ENCODE peak calls at places on chromosomes 12 and 14, in four cellular contexts. D is thyroid gland, C is WERI-Rb-1, H is mesendoderm. J is an unnamed sample.

GRCh38 chr12:109440851-109441490 is 36.1 kb downstream of the KCTD10 start:
- DNase-seq in D (no peak), C (peak), H (peak), J (no peak)

GRCh38 chr12:65827827-65828231 is 3.5 kb downstream of the HMGA2 start:
- DNase-seq in H (peak), D (no peak), C (no peak), J (no peak)

GRCh38 chr12:103780093-103780440 is 61.0 kb downstream of the NT5DC3 start:
- DNase-seq in H (no peak), D (no peak), C (no peak), J (no peak)

GRCh38 chr14:54395284-54395683 is 1.5 kb upstream of the CDKN3 start:
- DNase-seq in D (no peak), C (no peak), H (no peak), J (no peak)

GRCh38 chr14:100887728-100888335 is 15.7 kb downstream of the RTL1 start:
- DNase-seq in C (no peak), D (no peak), H (no peak), J (no peak)

GRCh38 chr14:68248481-68249255 is 429.1 kb downstream of the RAD51B start:
- DNase-seq in C (no peak), D (peak), H (peak), J (no peak)

GRCh38 chr14:28867571-28867970 is 101.0 kb downstream of the FOXG1 start:
- DNase-seq in C (no peak), D (no peak), H (no peak), J (no peak)

GRCh38 chr12:41264281-41264680 is 76.2 kb downstream of the PDZRN4 start:
- DNase-seq in D (no peak), H (no peak), C (no peak), J (no peak)

GRCh38 chr12:2523317-2523716 is 271.5 kb upstream of the FKBP4 start:
- DNase-seq in D (no peak), H (no peak), C (no peak), J (no peak)

GRCh38 chr14:54444701-54445100 is 3.5 kb upstream of the CNIH1 start:
- DNase-seq in H (no peak), C (no peak), D (no peak), J (no peak)

GRCh38 chr12:109428038-109428629 is 49.0 kb downstream of the KCTD10 start:
- DNase-seq in D (peak), H (peak), C (peak), J (peak)

GRCh38 chr12:25972783-25973182 is 14.3 kb downstream of the RASSF8 start:
- DNase-seq in C (no peak), H (no peak), D (no peak), J (no peak)

GRCh38 chr12:27455589-27455988 is 9.1 kb downstream of the SMCO2 start:
- DNase-seq in D (no peak), C (no peak), H (no peak), J (no peak)

GRCh38 chr12:102917026-102917787 is at the start of gene PAH:
- DNase-seq in C (peak), D (peak), H (peak), J (no peak)

DNA sequence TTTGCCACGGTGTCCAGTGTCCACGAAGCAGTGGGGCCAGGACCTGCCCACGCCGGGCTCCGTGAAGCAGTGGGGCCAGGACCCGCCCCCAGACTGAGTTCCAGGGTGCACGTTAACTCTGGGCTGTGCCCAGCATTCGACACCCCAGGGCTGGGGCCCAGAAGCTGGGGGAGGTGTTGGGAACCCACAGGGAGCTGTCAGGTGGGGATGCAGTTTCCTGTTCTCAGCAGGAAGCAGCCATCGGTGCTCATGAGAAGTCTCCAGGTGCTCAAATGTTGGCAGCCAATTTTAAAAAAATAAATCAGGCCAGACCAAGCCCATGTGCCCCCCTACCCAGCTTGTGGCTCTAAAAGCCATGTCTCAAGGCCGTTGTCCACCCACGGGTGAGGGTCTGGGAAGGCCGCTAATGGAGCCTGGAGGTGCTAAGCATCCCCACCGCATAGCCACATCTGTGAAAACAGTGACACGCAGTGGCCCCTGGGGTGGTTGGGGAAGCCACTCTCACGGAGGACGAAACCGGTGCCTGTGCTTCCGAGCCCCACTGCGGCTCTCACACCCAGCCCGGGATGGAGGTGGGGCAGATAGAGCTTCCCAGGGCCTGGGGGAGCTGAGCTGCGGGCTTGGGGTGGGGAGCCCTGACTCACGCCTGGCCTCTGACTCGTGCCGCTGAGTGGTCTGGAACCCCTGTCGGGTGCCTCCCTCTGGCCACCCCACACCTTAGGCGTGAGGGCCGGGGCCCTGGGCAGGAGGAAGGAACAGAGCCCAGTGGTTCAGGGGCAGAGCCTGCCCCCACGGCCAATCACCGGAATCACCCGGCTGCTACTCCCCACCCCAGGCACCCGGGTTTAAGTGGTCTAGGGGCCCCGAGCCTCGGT is 53.6 kb downstream of the FBRSL1 start:
- DNase-seq in D (no peak), C (no peak), H (no peak), J (no peak)
- H3K27ac ChIP-seq in D (no peak), C (peak), H (no peak), J (no peak)

GRCh38 chr14:75915063-75915462 is 66.7 kb downstream of the TGFB3 start:
- DNase-seq in H (no peak), D (no peak), C (no peak), J (no peak)

GRCh38 chr14:75910048-75910447 is 71.7 kb downstream of the TGFB3 start:
- DNase-seq in C (no peak), H (no peak), D (no peak), J (no peak)

GRCh38 chr14:75913183-75913582 is 68.6 kb downstream of the TGFB3 start:
- DNase-seq in D (no peak), H (no peak), C (no peak), J (no peak)

GRCh38 chr14:75909630-75910029 is 72.2 kb downstream of the TGFB3 start:
- DNase-seq in D (no peak), C (no peak), H (no peak), J (no peak)

GRCh38 chr14:75911883-75912282 is 69.9 kb downstream of the TGFB3 start:
- DNase-seq in C (no peak), D (no peak), H (peak), J (peak)
- H3K27ac ChIP-seq in C (no peak), D (no peak), H (no peak), J (peak)

GRCh38 chr14:58665773-58666500 is 28.2 kb downstream of the DACT1 start:
- DNase-seq in C (no peak), H (no peak), D (no peak), J (no peak)

GRCh38 chr14:58662759-58663158 is 25.0 kb downstream of the DACT1 start:
- DNase-seq in C (no peak), H (no peak), D (no peak), J (no peak)

GRCh38 chr14:58666737-58667136 is 29.0 kb downstream of the DACT1 start:
- DNase-seq in D (no peak), C (no peak), H (no peak), J (no peak)

GRCh38 chr14:58662028-58662427 is 24.3 kb downstream of the DACT1 start:
- DNase-seq in D (no peak), C (no peak), H (no peak), J (no peak)

GRCh38 chr14:58663494-58664111 is 25.8 kb downstream of the DACT1 start:
- DNase-seq in D (no peak), H (peak), C (peak), J (no peak)
- H3K27ac ChIP-seq in D (no peak), H (peak), C (no peak), J (no peak)

GRCh38 chr14:99065551-99065950 is 206.4 kb downstream of the BCL11B start:
- DNase-seq in C (no peak), D (no peak), H (peak), J (no peak)
- H3K27ac ChIP-seq in C (no peak), D (no peak), H (no peak), J (no peak)

J was measured in substantia nigra.